ENCODE peak calls at places on chromosomes 13 and 19, in nine cellular contexts. One of them, this sample, is unnamed.

GRCh38 chr19:2477732-2478191 is 1.8 kb downstream of the GADD45B start:
- DNase-seq in tibial artery: peak; percentile 77
- DNase-seq in Panc1: no peak
- DNase-seq in left ventricle myocardium inferior: no peak
- DNase-seq in left lung: no peak
- DNase-seq in cardiac muscle cell: peak; percentile 59
- DNase-seq in tibial nerve: no peak
- DNase-seq in brain microvascular endothelial cell: no peak
- DNase-seq in cardiac fibroblast: peak; percentile 70
- DNase-seq in this sample: peak; percentile 60

GRCh38 chr19:47074621-47075020 is 26.2 kb upstream of the TMEM160 start:
- DNase-seq in cardiac fibroblast: no peak
- DNase-seq in tibial artery: no peak
- DNase-seq in brain microvascular endothelial cell: no peak
- DNase-seq in left ventricle myocardium inferior: no peak
- DNase-seq in tibial nerve: no peak
- DNase-seq in cardiac muscle cell: no peak
- DNase-seq in Panc1: no peak
- DNase-seq in left lung: peak; percentile 68
- DNase-seq in this sample: no peak

GRCh38 chr19:55179570-55180484 is at the start of gene SYT5:
- DNase-seq in tibial nerve: no peak
- DNase-seq in tibial artery: no peak
- DNase-seq in left ventricle myocardium inferior: peak; percentile 33
- DNase-seq in left lung: no peak
- DNase-seq in Panc1: no peak
- DNase-seq in brain microvascular endothelial cell: no peak
- DNase-seq in cardiac fibroblast: peak; percentile 35
- DNase-seq in cardiac muscle cell: peak; percentile 42
- DNase-seq in this sample: no peak

GRCh38 chr19:2661615-2662014 is 40.9 kb downstream of the GNG7 start:
- DNase-seq in brain microvascular endothelial cell: no peak
- DNase-seq in left ventricle myocardium inferior: no peak
- DNase-seq in tibial artery: no peak
- DNase-seq in tibial nerve: no peak
- DNase-seq in Panc1: no peak
- DNase-seq in cardiac fibroblast: no peak
- DNase-seq in left lung: peak; percentile 3
- DNase-seq in cardiac muscle cell: no peak
- DNase-seq in this sample: no peak

GRCh38 chr13:106446011-106446410 is 89.5 kb downstream of the EFNB2 start:
- DNase-seq in tibial nerve: no peak
- DNase-seq in brain microvascular endothelial cell: peak; percentile 57
- DNase-seq in tibial artery: no peak
- DNase-seq in left ventricle myocardium inferior: no peak
- DNase-seq in cardiac muscle cell: peak; percentile 19
- DNase-seq in cardiac fibroblast: no peak
- DNase-seq in left lung: no peak
- DNase-seq in Panc1: no peak
- DNase-seq in this sample: peak; percentile 58

GRCh38 chr19:32966750-32967149 is 5.0 kb downstream of the CEP89 start:
- DNase-seq in Panc1: no peak
- DNase-seq in brain microvascular endothelial cell: no peak
- DNase-seq in left ventricle myocardium inferior: no peak
- DNase-seq in tibial artery: no peak
- DNase-seq in left lung: no peak
- DNase-seq in cardiac fibroblast: no peak
- DNase-seq in cardiac muscle cell: no peak
- DNase-seq in tibial nerve: no peak
- DNase-seq in this sample: no peak

GRCh38 chr19:55118401-55118991 is 1.1 kb upstream of the PPP1R12C start:
- DNase-seq in left lung: no peak
- DNase-seq in brain microvascular endothelial cell: no peak
- DNase-seq in cardiac fibroblast: peak; percentile 61
- DNase-seq in left ventricle myocardium inferior: peak; percentile 65
- DNase-seq in tibial artery: no peak
- DNase-seq in tibial nerve: peak; percentile 41
- DNase-seq in cardiac muscle cell: peak; percentile 71
- DNase-seq in Panc1: no peak
- DNase-seq in this sample: peak; percentile 30

GRCh38 chr13:31818236-31818635 is 78.9 kb downstream of the RXFP2 start:
- DNase-seq in brain microvascular endothelial cell: no peak
- DNase-seq in tibial artery: no peak
- DNase-seq in Panc1: no peak
- DNase-seq in left ventricle myocardium inferior: no peak
- DNase-seq in cardiac muscle cell: no peak
- DNase-seq in left lung: no peak
- DNase-seq in tibial nerve: no peak
- DNase-seq in cardiac fibroblast: no peak
- DNase-seq in this sample: no peak

GRCh38 chr19:12838182-12838890 is at the start of gene MAST1:
- DNase-seq in left ventricle myocardium inferior: no peak
- DNase-seq in cardiac muscle cell: peak; percentile 27
- DNase-seq in cardiac fibroblast: peak; percentile 29
- DNase-seq in tibial artery: no peak
- DNase-seq in left lung: peak; percentile 81
- DNase-seq in brain microvascular endothelial cell: no peak
- DNase-seq in tibial nerve: no peak
- DNase-seq in Panc1: no peak
- DNase-seq in this sample: no peak

GRCh38 chr13:80157261-80157942 is 183.5 kb downstream of the SPRY2 start:
- DNase-seq in cardiac muscle cell: peak; percentile 50
- DNase-seq in cardiac fibroblast: peak; percentile 69
- DNase-seq in tibial artery: no peak
- DNase-seq in tibial nerve: no peak
- DNase-seq in left lung: no peak
- DNase-seq in Panc1: no peak
- DNase-seq in left ventricle myocardium inferior: no peak
- DNase-seq in brain microvascular endothelial cell: peak; percentile 31
- DNase-seq in this sample: peak; percentile 41

GRCh38 chr13:37960427-37960826 is 90.9 kb upstream of the TRPC4 start:
- DNase-seq in Panc1: no peak
- DNase-seq in tibial artery: no peak
- DNase-seq in left lung: no peak
- DNase-seq in cardiac muscle cell: peak; percentile 5
- DNase-seq in left ventricle myocardium inferior: no peak
- DNase-seq in brain microvascular endothelial cell: no peak
- DNase-seq in tibial nerve: no peak
- DNase-seq in cardiac fibroblast: peak; percentile 6
- DNase-seq in this sample: no peak
- TF ChIP-seq CTCF in Panc1: peak; percentile 16
- TF ChIP-seq CTCF in tibial artery: no peak
- TF ChIP-seq CTCF in left lung: no peak
- TF ChIP-seq CTCF in cardiac muscle cell: peak; percentile 31
- TF ChIP-seq CTCF in left ventricle myocardium inferior: no peak
- TF ChIP-seq CTCF in brain microvascular endothelial cell: peak; percentile 36
- TF ChIP-seq CTCF in tibial nerve: no peak
- TF ChIP-seq CTCF in cardiac fibroblast: peak; percentile 30
- TF ChIP-seq CTCF in this sample: peak; percentile 40

GRCh38 chr13:51999525-51999924 is 11.7 kb downstream of the ATP7B start:
- DNase-seq in cardiac fibroblast: peak; percentile 29
- DNase-seq in left ventricle myocardium inferior: peak; percentile 72
- DNase-seq in tibial artery: no peak
- DNase-seq in Panc1: no peak
- DNase-seq in cardiac muscle cell: peak; percentile 16
- DNase-seq in tibial nerve: no peak
- DNase-seq in left lung: no peak
- DNase-seq in brain microvascular endothelial cell: no peak
- DNase-seq in this sample: peak; percentile 8
- H3K4me3 ChIP-seq in cardiac fibroblast: no peak overlapping the region
- H3K4me3 ChIP-seq in left ventricle myocardium inferior: peak overlapping the region; percentile 36
- H3K4me3 ChIP-seq in tibial artery: no peak overlapping the region
- H3K4me3 ChIP-seq in Panc1: peak overlapping the region; percentile 2
- H3K4me3 ChIP-seq in cardiac muscle cell: no peak overlapping the region
- H3K4me3 ChIP-seq in tibial nerve: no peak overlapping the region
- H3K4me3 ChIP-seq in left lung: no peak overlapping the region
- H3K4me3 ChIP-seq in brain microvascular endothelial cell: no peak overlapping the region
- H3K4me3 ChIP-seq in this sample: no peak overlapping the region

DNA sequence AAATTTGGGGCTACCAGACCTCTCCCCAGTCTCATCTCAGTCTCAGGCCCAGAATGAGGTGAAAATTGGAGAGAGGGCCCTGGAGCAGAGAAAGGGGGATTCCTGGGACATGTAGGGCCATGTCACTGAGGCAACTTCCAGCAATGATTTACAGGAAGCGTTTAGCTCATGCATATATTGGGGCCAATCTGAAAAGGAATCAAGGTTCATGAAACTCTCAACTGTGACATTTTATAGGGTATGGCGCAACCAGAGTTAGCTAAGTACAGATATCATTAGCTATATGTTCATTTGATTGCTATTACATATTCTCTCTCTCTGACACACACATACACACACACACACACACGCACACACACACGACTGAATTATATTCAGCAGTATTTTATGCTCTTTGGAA is 86.3 kb downstream of the RNASEH2B start:
- DNase-seq in left ventricle myocardium inferior: no peak
- DNase-seq in left lung: no peak
- DNase-seq in tibial nerve: no peak
- DNase-seq in tibial artery: no peak
- DNase-seq in brain microvascular endothelial cell: no peak
- DNase-seq in Panc1: no peak
- DNase-seq in cardiac muscle cell: no peak
- DNase-seq in cardiac fibroblast: no peak
- DNase-seq in this sample: no peak
- TF ChIP-seq CTCF in left ventricle myocardium inferior: no peak
- TF ChIP-seq CTCF in left lung: no peak
- TF ChIP-seq CTCF in tibial nerve: no peak
- TF ChIP-seq CTCF in tibial artery: no peak
- TF ChIP-seq CTCF in brain microvascular endothelial cell: no peak
- TF ChIP-seq CTCF in Panc1: no peak
- TF ChIP-seq CTCF in cardiac muscle cell: no peak
- TF ChIP-seq CTCF in cardiac fibroblast: no peak
- TF ChIP-seq CTCF in this sample: no peak

DNA sequence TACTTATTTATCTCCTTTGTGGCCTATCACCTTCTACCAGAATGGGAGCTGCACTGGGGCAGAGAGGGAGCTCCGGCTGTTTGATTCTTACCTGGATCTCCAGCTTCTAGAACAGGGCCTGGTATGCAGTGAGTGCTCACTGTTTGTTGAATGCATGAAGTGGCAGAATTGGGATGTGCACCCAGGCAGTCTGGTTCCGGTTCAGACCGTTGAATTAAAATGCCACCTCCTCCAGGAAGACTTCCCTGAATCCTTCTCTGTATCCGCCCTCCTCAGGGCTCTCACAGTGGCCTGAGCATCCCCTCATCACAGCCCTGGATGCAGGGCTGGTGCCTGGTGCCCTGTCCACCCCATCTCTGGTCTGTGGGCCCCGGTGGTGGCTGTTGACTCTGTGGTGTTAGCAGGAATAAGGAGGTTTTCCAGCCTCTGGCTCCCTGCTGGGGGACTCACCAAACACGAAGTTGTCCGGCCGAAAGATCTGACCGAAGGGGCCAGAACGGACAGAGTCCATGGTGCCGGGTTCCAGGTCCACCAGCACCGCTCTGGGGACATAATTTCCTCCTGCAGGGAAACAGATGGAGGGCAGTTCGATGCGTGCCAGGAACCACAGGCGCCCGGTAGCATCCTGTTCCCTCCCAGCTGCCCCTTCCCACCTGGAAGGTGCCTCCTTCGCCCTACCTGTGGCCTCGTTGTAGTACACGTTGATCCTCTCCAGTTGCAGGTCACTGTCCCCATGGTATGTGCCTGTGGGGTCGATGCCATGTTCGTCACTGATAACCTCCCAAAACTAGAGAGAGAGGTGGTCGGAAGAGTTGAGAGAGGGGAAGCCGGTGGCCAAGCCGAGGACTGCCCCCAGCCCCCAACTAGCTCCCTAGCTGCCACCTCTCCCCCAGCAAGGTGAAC is 1.0 kb downstream of the TUBB4A start:
- DNase-seq in left lung: no peak
- DNase-seq in cardiac muscle cell: no peak
- DNase-seq in tibial nerve: no peak
- DNase-seq in brain microvascular endothelial cell: no peak
- DNase-seq in left ventricle myocardium inferior: no peak
- DNase-seq in tibial artery: no peak
- DNase-seq in Panc1: no peak
- DNase-seq in cardiac fibroblast: no peak
- DNase-seq in this sample: no peak
- H3K4me3 ChIP-seq in left lung: no peak overlapping the region
- H3K4me3 ChIP-seq in cardiac muscle cell: peak overlapping the region; percentile 43
- H3K4me3 ChIP-seq in tibial nerve: no peak overlapping the region
- H3K4me3 ChIP-seq in brain microvascular endothelial cell: no peak overlapping the region
- H3K4me3 ChIP-seq in left ventricle myocardium inferior: peak overlapping the region; percentile 68
- H3K4me3 ChIP-seq in tibial artery: no peak overlapping the region
- H3K4me3 ChIP-seq in Panc1: peak overlapping the region; percentile 49
- H3K4me3 ChIP-seq in cardiac fibroblast: no peak overlapping the region
- H3K4me3 ChIP-seq in this sample: no peak overlapping the region

GRCh38 chr13:83184819-83185218 is 697.5 kb downstream of the SLITRK1 start:
- DNase-seq in tibial nerve: no peak
- DNase-seq in tibial artery: no peak
- DNase-seq in left lung: no peak
- DNase-seq in cardiac fibroblast: peak; percentile 67
- DNase-seq in brain microvascular endothelial cell: no peak
- DNase-seq in Panc1: no peak
- DNase-seq in cardiac muscle cell: peak; percentile 71
- DNase-seq in left ventricle myocardium inferior: no peak
- DNase-seq in this sample: peak; percentile 42

GRCh38 chr13:83184150-83184475 is 698.2 kb downstream of the SLITRK1 start:
- DNase-seq in cardiac muscle cell: no peak
- DNase-seq in left lung: no peak
- DNase-seq in tibial nerve: no peak
- DNase-seq in tibial artery: no peak
- DNase-seq in cardiac fibroblast: no peak
- DNase-seq in left ventricle myocardium inferior: no peak
- DNase-seq in brain microvascular endothelial cell: no peak
- DNase-seq in Panc1: no peak
- DNase-seq in this sample: no peak

GRCh38 chr13:83178008-83178407 is 704.3 kb downstream of the SLITRK1 start:
- DNase-seq in cardiac fibroblast: no peak
- DNase-seq in left ventricle myocardium inferior: no peak
- DNase-seq in tibial nerve: no peak
- DNase-seq in brain microvascular endothelial cell: no peak
- DNase-seq in Panc1: no peak
- DNase-seq in left lung: no peak
- DNase-seq in cardiac muscle cell: no peak
- DNase-seq in tibial artery: no peak
- DNase-seq in this sample: no peak

GRCh38 chr13:83183439-83184149 is 698.7 kb downstream of the SLITRK1 start:
- DNase-seq in left lung: peak; percentile 49
- DNase-seq in tibial artery: no peak
- DNase-seq in cardiac muscle cell: no peak
- DNase-seq in tibial nerve: no peak
- DNase-seq in cardiac fibroblast: no peak
- DNase-seq in brain microvascular endothelial cell: no peak
- DNase-seq in left ventricle myocardium inferior: no peak
- DNase-seq in Panc1: no peak
- DNase-seq in this sample: no peak

GRCh38 chr13:83182845-83183244 is 699.4 kb downstream of the SLITRK1 start:
- DNase-seq in tibial nerve: no peak
- DNase-seq in left lung: peak; percentile 14
- DNase-seq in cardiac muscle cell: no peak
- DNase-seq in cardiac fibroblast: no peak
- DNase-seq in left ventricle myocardium inferior: no peak
- DNase-seq in Panc1: no peak
- DNase-seq in tibial artery: no peak
- DNase-seq in brain microvascular endothelial cell: no peak
- DNase-seq in this sample: no peak
- TF ChIP-seq CTCF in tibial nerve: no peak
- TF ChIP-seq CTCF in left lung: no peak
- TF ChIP-seq CTCF in cardiac muscle cell: no peak
- TF ChIP-seq CTCF in cardiac fibroblast: no peak
- TF ChIP-seq CTCF in left ventricle myocardium inferior: no peak
- TF ChIP-seq CTCF in Panc1: no peak
- TF ChIP-seq CTCF in tibial artery: no peak
- TF ChIP-seq CTCF in brain microvascular endothelial cell: no peak
- TF ChIP-seq CTCF in this sample: no peak

GRCh38 chr13:96860829-96861228 is 133.4 kb downstream of the OXGR1 start:
- DNase-seq in cardiac fibroblast: no peak
- DNase-seq in left lung: no peak
- DNase-seq in brain microvascular endothelial cell: no peak
- DNase-seq in tibial nerve: no peak
- DNase-seq in left ventricle myocardium inferior: no peak
- DNase-seq in tibial artery: no peak
- DNase-seq in cardiac muscle cell: no peak
- DNase-seq in Panc1: no peak
- DNase-seq in this sample: no peak
- H3K4me3 ChIP-seq in cardiac fibroblast: no peak overlapping the region
- H3K4me3 ChIP-seq in left lung: no peak overlapping the region
- H3K4me3 ChIP-seq in brain microvascular endothelial cell: no peak overlapping the region
- H3K4me3 ChIP-seq in tibial nerve: no peak overlapping the region
- H3K4me3 ChIP-seq in left ventricle myocardium inferior: no peak overlapping the region
- H3K4me3 ChIP-seq in tibial artery: no peak overlapping the region
- H3K4me3 ChIP-seq in cardiac muscle cell: no peak overlapping the region
- H3K4me3 ChIP-seq in Panc1: no peak overlapping the region
- H3K4me3 ChIP-seq in this sample: no peak overlapping the region

This sample was measured in AG10803.